ENCODE peak calls at places on chromosomes 5 and 9, in six cellular contexts. S, H, X, L, V and O are unnamed samples.

GRCh38 chr9:117034862-117035261 is 347.8 kb downstream of the TRIM32 start:
- DNase-seq in S (peak; percentile 1), H (no peak), X (no peak), L (no peak), V (peak; percentile 79), O (no peak)

GRCh38 chr5:113325054-113325453 is 109.7 kb downstream of the TSSK1B start:
- DNase-seq in S (no peak), H (peak; percentile 56), X (no peak), L (no peak), V (no peak), O (no peak)

GRCh38 chr5:119063579-119064379 is 7.1 kb upstream of the DMXL1 start:
- DNase-seq in S (no peak), H (no peak), X (no peak), L (no peak), V (no peak), O (no peak)

GRCh38 chr5:52776116-52776515 is 11.6 kb upstream of the ITGA1 start:
- DNase-seq in S (no peak), H (no peak), X (no peak), L (no peak), V (no peak), O (no peak)

GRCh38 chr5:98096155-98096554 is 677.3 kb upstream of the RGMB start:
- DNase-seq in S (peak; percentile 70), H (no peak), X (no peak), L (no peak), V (no peak), O (no peak)

GRCh38 chr5:179668404-179668803 is 12.4 kb downstream of the CBY3 start:
- DNase-seq in S (peak; percentile 62), H (peak; percentile 59), X (no peak), L (no peak), V (peak; percentile 87), O (no peak)

GRCh38 chr5:144582046-144582445 is 411.4 kb downstream of the KCTD16 start:
- DNase-seq in S (no peak), H (no peak), X (no peak), L (no peak), V (no peak), O (no peak)

GRCh38 chr5:81305783-81306182 is 4.4 kb downstream of the ZCCHC9 start:
- DNase-seq in S (no peak), H (no peak), X (no peak), L (no peak), V (no peak), O (no peak)

GRCh38 chr9:87862536-87863268 is 20.0 kb upstream of the SPATA31E1 start:
- DNase-seq in S (peak; percentile 84), H (no peak), X (no peak), L (no peak), V (no peak), O (no peak)

GRCh38 chr5:151047814-151048425 is 27.5 kb downstream of the GPX3 start:
- DNase-seq in S (no peak), H (no peak), X (no peak), L (peak; percentile 43), V (peak; percentile 56), O (no peak)

GRCh38 chr9:105138306-105138801 is 106.1 kb upstream of the SLC44A1 start:
- DNase-seq in S (peak; percentile 48), H (no peak), X (no peak), L (no peak), V (peak; percentile 43), O (no peak)

GRCh38 chr5:418681-419121 is 24.3 kb upstream of the EXOC3 start:
- DNase-seq in S (no peak), H (no peak), X (no peak), L (peak; percentile 10), V (no peak), O (peak; percentile 38)

GRCh38 chr9:84670801-84671153 is 1.2 kb downstream of the NTRK2 start:
- DNase-seq in S (no peak), H (no peak), X (no peak), L (no peak), V (no peak), O (no peak)

GRCh38 chr9:129487658-129488483 is 133.0 kb downstream of the C9orf50 start:
- DNase-seq in S (peak; percentile 70), H (peak; percentile 67), X (peak; percentile 69), L (peak; percentile 80), V (peak; percentile 65), O (peak; percentile 71)

GRCh38 chr5:141870871-141871270 is 7.3 kb downstream of the PCDH1 start:
- DNase-seq in S (no peak), H (peak; percentile 59), X (no peak), L (no peak), V (no peak), O (no peak)

GRCh38 chr5:6829150-6829784 is 116.0 kb downstream of the TENT4A start:
- DNase-seq in S (no peak), H (no peak), X (no peak), L (no peak), V (no peak), O (no peak)

GRCh38 chr9:137676998-137677397 is 58.2 kb downstream of the EHMT1 start:
- DNase-seq in S (no peak), H (no peak), X (no peak), L (no peak), V (no peak), O (no peak)

GRCh38 chr5:115543365-115543700 is 1.2 kb downstream of the FEM1C start:
- DNase-seq in S (no peak), H (no peak), X (no peak), L (no peak), V (peak; percentile 10), O (no peak)

GRCh38 chr5:43075319-43076293 is 35.5 kb upstream of the ANXA2R start:
- DNase-seq in S (peak; percentile 82), H (peak; percentile 46), X (no peak), L (peak; percentile 71), V (no peak), O (no peak)

GRCh38 chr9:99023831-99024230 is 80.1 kb downstream of the COL15A1 start:
- DNase-seq in S (peak; percentile 55), H (no peak), X (no peak), L (peak; percentile 75), V (no peak), O (no peak)

GRCh38 chr5:37120270-37120669 is 128.9 kb downstream of the CPLANE1 start:
- DNase-seq in S (no peak), H (no peak), X (no peak), L (no peak), V (no peak), O (no peak)

GRCh38 chr5:38598994-38599611 is 42.7 kb upstream of the LIFR start:
- DNase-seq in S (peak; percentile 74), H (peak; percentile 87), X (no peak), L (no peak), V (no peak), O (no peak)

GRCh38 chr9:111108946-111109345 is 70.7 kb upstream of the LPAR1 start:
- DNase-seq in S (peak; percentile 34), H (no peak), X (no peak), L (no peak), V (no peak), O (no peak)

GRCh38 chr5:134092875-134093274 is 21.6 kb upstream of the TCF7 start:
- DNase-seq in S (no peak), H (no peak), X (peak; percentile 54), L (no peak), V (no peak), O (no peak)

GRCh38 chr5:322281-322941 is 897 bp downstream of the AHRR start:
- DNase-seq in S (no peak), H (peak; percentile 30), X (no peak), L (no peak), V (no peak), O (no peak)

GRCh38 chr5:2754621-2755370 is 3.3 kb upstream of the IRX2 start:
- DNase-seq in S (no peak), H (no peak), X (no peak), L (no peak), V (peak; percentile 77), O (peak; percentile 61)

GRCh38 chr5:2755811-2756210 is 4.3 kb upstream of the IRX2 start:
- DNase-seq in S (no peak), H (no peak), X (no peak), L (no peak), V (peak; percentile 30), O (no peak)

GRCh38 chr5:2756211-2756746 is 4.8 kb upstream of the IRX2 start:
- DNase-seq in S (no peak), H (no peak), X (no peak), L (no peak), V (peak; percentile 82), O (peak; percentile 78)

GRCh38 chr5:2756764-2757163 is 5.3 kb upstream of the IRX2 start:
- DNase-seq in S (no peak), H (no peak), X (no peak), L (no peak), V (no peak), O (no peak)

GRCh38 chr5:2755371-2755715 is 3.9 kb upstream of the IRX2 start:
- DNase-seq in S (no peak), H (no peak), X (no peak), L (no peak), V (no peak), O (no peak)
- H3K27me3 ChIP-seq in S (peaks cover 54% of the 10 kb centered on the region), H (peaks cover 40% of the 10 kb centered on the region), X (peaks cover 22% of the 10 kb centered on the region), L (peaks cover 96% of the 10 kb centered on the region), V (peaks cover 67% of the 10 kb centered on the region), O (peaks cover 89% of the 10 kb centered on the region)

DNA sequence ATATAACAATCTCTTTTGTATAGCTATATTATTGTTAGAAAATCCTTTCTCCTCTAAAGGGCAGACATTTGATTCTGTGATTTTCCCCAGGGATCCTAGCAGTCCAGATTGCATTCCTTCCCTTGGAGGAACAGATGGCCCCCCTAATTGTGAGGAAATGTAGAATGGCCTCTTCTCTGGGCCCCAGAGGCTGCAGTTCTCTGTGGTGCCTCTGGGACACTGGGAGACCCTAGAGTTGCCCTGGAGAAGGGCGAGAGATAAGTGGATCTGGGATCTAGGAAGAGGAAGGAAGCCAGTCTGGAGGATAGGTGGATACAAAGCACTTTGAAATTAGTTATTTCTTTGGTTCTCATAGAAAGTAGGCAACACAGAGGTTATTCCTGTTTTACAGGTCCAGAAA is 1.9 kb upstream of the HINT2 start:
- DNase-seq in S (no peak), H (no peak), X (no peak), L (no peak), V (peak; percentile 52), O (no peak)
- TF ChIP-seq CTCF in S (peak; percentile 52), H (peak; percentile 1), X (no peak), L (no peak), V (peak; percentile 28), O (no peak)

GRCh38 chr9:121201045-121201737 is 478 bp downstream of the RAB14 start:
- DNase-seq in S (no peak), H (peak; percentile 29), X (peak; percentile 40), L (peak; percentile 24), V (peak; percentile 75), O (peak; percentile 68)

GRCh38 chr9:121198512-121199042 is 3.1 kb downstream of the RAB14 start:
- DNase-seq in S (no peak), H (no peak), X (no peak), L (no peak), V (no peak), O (no peak)

GRCh38 chr9:121201738-121202533 is at the start of gene RAB14:
- DNase-seq in S (peak; percentile 98), H (peak; percentile 98), X (peak; percentile 100), L (peak; percentile 100), V (peak; percentile 99), O (peak; percentile 100)

GRCh38 chr9:121199921-121200320 is 1.7 kb downstream of the RAB14 start:
- DNase-seq in S (no peak), H (peak; percentile 22), X (no peak), L (no peak), V (no peak), O (no peak)

GRCh38 chr9:121200346-121200745 is 1.3 kb downstream of the RAB14 start:
- DNase-seq in S (no peak), H (no peak), X (no peak), L (no peak), V (no peak), O (no peak)
- H3K27me3 ChIP-seq in S (no peaks in the 10 kb centered on the region), H (no peaks in the 10 kb centered on the region), X (no peaks in the 10 kb centered on the region), L (no peaks in the 10 kb centered on the region), V (peaks cover 4% of the 10 kb centered on the region), O (no peaks in the 10 kb centered on the region)

GRCh38 chr5:176361437-176362097 is at the start of gene KIAA1191:
- DNase-seq in S (peak; percentile 94), H (peak; percentile 94), X (peak; percentile 96), L (peak; percentile 94), V (peak; percentile 92), O (peak; percentile 98)
- TF ChIP-seq CTCF in S (peak; percentile 36), H (no peak), X (no peak), L (no peak), V (peak; percentile 10), O (peak; percentile 34)